ENCODE peak calls at places on chromosomes 1 and 21, in four cellular contexts. One of them, this sample, is unnamed.

GRCh38 chr1:64929221-64929620 is 37.1 kb downstream of the JAK1 start:
- DNase-seq in fibroblast of pulmonary artery: no peak
- DNase-seq in CD8-positive, alpha-beta T cell: no peak
- DNase-seq in AG04450: no peak
- DNase-seq in this sample: no peak

GRCh38 chr21:33265664-33266049 is 510 bp upstream of the IL10RB start:
- DNase-seq in fibroblast of pulmonary artery: no peak
- DNase-seq in CD8-positive, alpha-beta T cell: no peak
- DNase-seq in AG04450: no peak
- DNase-seq in this sample: no peak

GRCh38 chr1:39701092-39701460 is 9.8 kb upstream of the HPCAL4 start:
- DNase-seq in fibroblast of pulmonary artery: peak; percentile 75
- DNase-seq in CD8-positive, alpha-beta T cell: no peak
- DNase-seq in AG04450: no peak
- DNase-seq in this sample: no peak

GRCh38 chr1:227320476-227320875 is 2.2 kb upstream of the CDC42BPA start:
- DNase-seq in fibroblast of pulmonary artery: no peak
- DNase-seq in CD8-positive, alpha-beta T cell: no peak
- DNase-seq in AG04450: no peak
- DNase-seq in this sample: no peak

GRCh38 chr1:65434760-65435159 is 14.3 kb downstream of the LEPR start:
- DNase-seq in fibroblast of pulmonary artery: no peak
- DNase-seq in CD8-positive, alpha-beta T cell: no peak
- DNase-seq in AG04450: no peak
- DNase-seq in this sample: no peak

GRCh38 chr1:198253668-198254067 is 96.9 kb downstream of the NEK7 start:
- DNase-seq in fibroblast of pulmonary artery: peak; percentile 47
- DNase-seq in CD8-positive, alpha-beta T cell: no peak
- DNase-seq in AG04450: no peak
- DNase-seq in this sample: no peak

GRCh38 chr1:94623560-94624148 is 82.1 kb upstream of the F3 start:
- DNase-seq in fibroblast of pulmonary artery: peak; percentile 48
- DNase-seq in CD8-positive, alpha-beta T cell: no peak
- DNase-seq in AG04450: no peak
- DNase-seq in this sample: no peak

GRCh38 chr1:79797487-79797886 is 791.0 kb upstream of the ADGRL4 start:
- DNase-seq in fibroblast of pulmonary artery: no peak
- DNase-seq in CD8-positive, alpha-beta T cell: no peak
- DNase-seq in AG04450: no peak
- DNase-seq in this sample: no peak

GRCh38 chr1:233261206-233261605 is 34.3 kb downstream of the PCNX2 start:
- DNase-seq in fibroblast of pulmonary artery: no peak
- DNase-seq in CD8-positive, alpha-beta T cell: no peak
- DNase-seq in AG04450: no peak
- DNase-seq in this sample: no peak

GRCh38 chr1:200625381-200625824 is 4.9 kb upstream of the KIF14 start:
- DNase-seq in fibroblast of pulmonary artery: no peak
- DNase-seq in CD8-positive, alpha-beta T cell: no peak
- DNase-seq in AG04450: no peak
- DNase-seq in this sample: no peak

GRCh38 chr1:223143760-223144248 is 756 bp upstream of the TLR5 start:
- DNase-seq in fibroblast of pulmonary artery: no peak
- DNase-seq in CD8-positive, alpha-beta T cell: peak; percentile 50
- DNase-seq in AG04450: no peak
- DNase-seq in this sample: no peak

GRCh38 chr1:64186138-64186897 is 17.1 kb upstream of the UBE2U start:
- DNase-seq in fibroblast of pulmonary artery: peak; percentile 24
- DNase-seq in CD8-positive, alpha-beta T cell: no peak
- DNase-seq in AG04450: no peak
- DNase-seq in this sample: no peak

GRCh38 chr1:109532365-109533136 is 7.1 kb upstream of the GPR61 start:
- DNase-seq in fibroblast of pulmonary artery: peak; percentile 79
- DNase-seq in CD8-positive, alpha-beta T cell: peak; percentile 94
- DNase-seq in AG04450: peak; percentile 55
- DNase-seq in this sample: no peak

GRCh38 chr1:101004061-101004460 is 21.5 kb downstream of the DPH5 start:
- DNase-seq in fibroblast of pulmonary artery: peak; percentile 81
- DNase-seq in CD8-positive, alpha-beta T cell: no peak
- DNase-seq in AG04450: no peak
- DNase-seq in this sample: no peak

GRCh38 chr1:15523104-15523921 is 702 bp downstream of the CASP9 start:
- DNase-seq in fibroblast of pulmonary artery: no peak
- DNase-seq in CD8-positive, alpha-beta T cell: no peak
- DNase-seq in AG04450: no peak
- DNase-seq in this sample: no peak

GRCh38 chr1:155888481-155888880 is 22.7 kb downstream of the RIT1 start:
- DNase-seq in fibroblast of pulmonary artery: no peak
- DNase-seq in CD8-positive, alpha-beta T cell: no peak
- DNase-seq in AG04450: no peak
- DNase-seq in this sample: no peak

GRCh38 chr1:5430911-5431310 is 561.3 kb downstream of the NPHP4 start:
- DNase-seq in fibroblast of pulmonary artery: no peak
- DNase-seq in CD8-positive, alpha-beta T cell: no peak
- DNase-seq in AG04450: no peak
- DNase-seq in this sample: no peak

GRCh38 chr1:52706941-52707926 is 9.1 kb upstream of the COA7 start:
- DNase-seq in fibroblast of pulmonary artery: no peak
- DNase-seq in CD8-positive, alpha-beta T cell: no peak
- DNase-seq in AG04450: no peak
- DNase-seq in this sample: no peak

GRCh38 chr1:158687037-158687436 is 522 bp upstream of the SPTA1 start:
- DNase-seq in fibroblast of pulmonary artery: no peak
- DNase-seq in CD8-positive, alpha-beta T cell: no peak
- DNase-seq in AG04450: no peak
- DNase-seq in this sample: no peak

GRCh38 chr1:229624906-229625871 is 733 bp downstream of the TAF5L start:
- DNase-seq in fibroblast of pulmonary artery: peak; percentile 44
- DNase-seq in CD8-positive, alpha-beta T cell: peak; percentile 26
- DNase-seq in AG04450: no peak
- DNase-seq in this sample: no peak

GRCh38 chr1:1200876-1201810 is 5.2 kb downstream of the TNFRSF18 start:
- DNase-seq in fibroblast of pulmonary artery: peak; percentile 63
- DNase-seq in CD8-positive, alpha-beta T cell: peak; percentile 74
- DNase-seq in AG04450: peak; percentile 15
- DNase-seq in this sample: no peak

GRCh38 chr1:8040586-8040985 is 14.5 kb upstream of the ERRFI1 start:
- DNase-seq in fibroblast of pulmonary artery: peak; percentile 99
- DNase-seq in CD8-positive, alpha-beta T cell: no peak
- DNase-seq in AG04450: peak; percentile 95
- DNase-seq in this sample: peak; percentile 90

GRCh38 chr1:7912743-7913557 is 27.7 kb downstream of the TNFRSF9 start:
- DNase-seq in fibroblast of pulmonary artery: no peak
- DNase-seq in CD8-positive, alpha-beta T cell: no peak
- DNase-seq in AG04450: no peak
- DNase-seq in this sample: no peak

GRCh38 chr1:25503551-25504426 is 39.6 kb upstream of the LDLRAP1 start:
- DNase-seq in fibroblast of pulmonary artery: no peak
- DNase-seq in CD8-positive, alpha-beta T cell: peak; percentile 61
- DNase-seq in AG04450: no peak
- DNase-seq in this sample: no peak

GRCh38 chr1:37267111-37267835 is 207.1 kb upstream of the ZC3H12A start:
- DNase-seq in fibroblast of pulmonary artery: no peak
- DNase-seq in CD8-positive, alpha-beta T cell: no peak
- DNase-seq in AG04450: no peak
- DNase-seq in this sample: no peak

GRCh38 chr1:37482796-37483744 is 8.7 kb downstream of the ZC3H12A start:
- DNase-seq in fibroblast of pulmonary artery: no peak
- DNase-seq in CD8-positive, alpha-beta T cell: no peak
- DNase-seq in AG04450: no peak
- DNase-seq in this sample: no peak

GRCh38 chr1:38578444-38578951 is 281.1 kb downstream of the RRAGC start:
- DNase-seq in fibroblast of pulmonary artery: no peak
- DNase-seq in CD8-positive, alpha-beta T cell: no peak
- DNase-seq in AG04450: no peak
- DNase-seq in this sample: no peak

GRCh38 chr21:25643486-25643885 is 4.4 kb downstream of the JAM2 start:
- DNase-seq in fibroblast of pulmonary artery: no peak
- DNase-seq in CD8-positive, alpha-beta T cell: no peak
- DNase-seq in AG04450: no peak
- DNase-seq in this sample: no peak

GRCh38 chr1:17335821-17336718 is 28.1 kb downstream of the PADI4 start:
- DNase-seq in fibroblast of pulmonary artery: peak; percentile 61
- DNase-seq in CD8-positive, alpha-beta T cell: peak; percentile 43
- DNase-seq in AG04450: peak; percentile 6
- DNase-seq in this sample: no peak

GRCh38 chr1:180632326-180633088 is 685 bp downstream of the XPR1 start:
- DNase-seq in fibroblast of pulmonary artery: no peak
- DNase-seq in CD8-positive, alpha-beta T cell: peak; percentile 50
- DNase-seq in AG04450: no peak
- DNase-seq in this sample: no peak
- TF ChIP-seq CTCF in fibroblast of pulmonary artery: peak; percentile 7
- TF ChIP-seq CTCF in CD8-positive, alpha-beta T cell: no peak
- TF ChIP-seq CTCF in AG04450: peak; percentile 36
- TF ChIP-seq CTCF in this sample: peak; percentile 9

DNA sequence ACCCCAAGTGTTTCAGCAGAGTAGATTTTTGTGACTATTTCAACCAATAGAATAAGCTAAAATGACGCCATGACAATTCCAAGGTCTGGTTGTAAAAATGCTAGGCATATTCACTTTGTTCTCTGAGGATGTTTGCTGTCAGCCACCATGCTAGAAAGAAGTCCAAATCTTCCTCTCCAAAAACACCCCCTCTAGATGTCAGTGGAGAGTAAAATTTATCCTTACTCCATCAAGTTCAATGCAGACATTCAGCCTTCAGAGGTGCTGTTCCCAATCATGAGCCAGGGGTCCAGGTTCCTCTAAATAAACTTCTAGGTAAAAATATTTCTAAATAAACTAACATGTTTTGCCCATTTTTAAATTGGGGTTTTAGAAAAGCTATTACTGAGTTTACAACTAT is 395.4 kb upstream of the ADAMTS5 start:
- DNase-seq in fibroblast of pulmonary artery: no peak
- DNase-seq in CD8-positive, alpha-beta T cell: no peak
- DNase-seq in AG04450: no peak
- DNase-seq in this sample: no peak
- TF ChIP-seq CTCF in fibroblast of pulmonary artery: peak; percentile 24
- TF ChIP-seq CTCF in CD8-positive, alpha-beta T cell: no peak
- TF ChIP-seq CTCF in AG04450: peak; percentile 21
- TF ChIP-seq CTCF in this sample: peak; percentile 3

DNA sequence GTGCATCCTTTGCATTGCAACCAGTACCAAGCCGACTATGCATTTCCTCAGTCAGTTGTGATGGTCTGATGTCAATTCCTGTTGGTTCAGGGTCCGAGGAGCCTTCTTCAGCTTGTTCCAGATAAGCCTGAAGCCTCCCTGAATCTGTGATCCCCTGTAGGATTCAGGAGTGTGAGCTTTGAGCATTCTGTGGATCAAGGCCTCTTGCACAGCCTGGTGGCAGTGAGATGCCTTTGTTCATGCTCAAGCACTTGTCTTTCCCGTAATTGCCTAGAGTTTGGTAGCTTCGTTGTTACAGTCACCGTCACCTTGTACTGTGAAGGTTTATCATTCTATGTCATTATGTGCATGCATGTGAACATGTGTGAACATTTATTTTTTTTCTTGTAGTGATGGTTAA is 103.5 kb downstream of the PBX1 start:
- DNase-seq in fibroblast of pulmonary artery: no peak
- DNase-seq in CD8-positive, alpha-beta T cell: no peak
- DNase-seq in AG04450: no peak
- DNase-seq in this sample: no peak
- TF ChIP-seq CTCF in fibroblast of pulmonary artery: peak; percentile 8
- TF ChIP-seq CTCF in CD8-positive, alpha-beta T cell: no peak
- TF ChIP-seq CTCF in AG04450: no peak
- TF ChIP-seq CTCF in this sample: no peak

GRCh38 chr1:207404849-207405525 is 49.1 kb upstream of the CR2 start:
- DNase-seq in fibroblast of pulmonary artery: peak; percentile 86
- DNase-seq in CD8-positive, alpha-beta T cell: no peak
- DNase-seq in AG04450: peak; percentile 38
- DNase-seq in this sample: peak; percentile 28
- TF ChIP-seq CTCF in fibroblast of pulmonary artery: peak; percentile 83
- TF ChIP-seq CTCF in CD8-positive, alpha-beta T cell: peak; percentile 91
- TF ChIP-seq CTCF in AG04450: peak; percentile 80
- TF ChIP-seq CTCF in this sample: peak; percentile 70

GRCh38 chr1:9267352-9267686 is 25.4 kb upstream of the SPSB1 start:
- DNase-seq in fibroblast of pulmonary artery: no peak
- DNase-seq in CD8-positive, alpha-beta T cell: no peak
- DNase-seq in AG04450: no peak
- DNase-seq in this sample: no peak
- TF ChIP-seq CTCF in fibroblast of pulmonary artery: no peak
- TF ChIP-seq CTCF in CD8-positive, alpha-beta T cell: no peak
- TF ChIP-seq CTCF in AG04450: no peak
- TF ChIP-seq CTCF in this sample: no peak

DNA sequence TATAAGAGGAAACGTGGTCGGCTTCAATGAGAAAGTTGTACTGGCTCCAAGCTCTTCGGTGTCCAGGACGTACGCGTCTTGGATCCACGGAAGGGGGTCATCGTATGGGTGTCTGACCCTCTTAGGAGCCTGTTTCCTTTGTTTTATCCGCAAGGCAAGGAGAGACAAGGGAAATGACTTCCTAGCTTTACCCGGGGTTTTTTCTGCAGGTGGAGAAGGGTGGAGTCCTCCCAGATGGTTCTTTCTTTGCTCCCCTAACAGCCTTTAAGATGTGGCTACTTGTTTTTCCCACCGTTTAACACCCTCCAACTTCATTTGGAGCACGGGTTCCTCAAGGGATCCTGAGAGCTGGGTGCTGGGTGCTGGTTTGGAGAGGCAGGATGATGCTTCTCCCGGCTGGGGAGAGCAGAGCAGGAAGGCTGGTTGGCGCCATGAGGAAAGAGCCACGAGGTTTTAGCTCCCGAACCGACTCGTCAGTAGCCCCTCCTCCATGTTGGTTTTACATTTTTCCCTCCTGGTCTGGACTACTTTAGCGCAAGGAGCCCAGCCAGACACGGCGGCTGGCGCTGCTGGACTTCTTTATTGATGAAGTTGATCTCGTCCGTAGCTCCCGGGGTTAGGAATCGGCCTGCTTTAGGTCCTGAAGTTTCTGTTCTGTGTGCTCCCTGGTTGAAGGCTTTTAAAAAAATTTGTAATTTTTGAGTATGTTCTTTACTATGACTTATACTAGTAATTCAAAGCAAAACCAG is 1.3 kb downstream of the UCK2 start:
- DNase-seq in fibroblast of pulmonary artery: peak; percentile 85
- DNase-seq in CD8-positive, alpha-beta T cell: peak; percentile 2
- DNase-seq in AG04450: peak; percentile 76
- DNase-seq in this sample: peak; percentile 56
- TF ChIP-seq CTCF in fibroblast of pulmonary artery: no peak
- TF ChIP-seq CTCF in CD8-positive, alpha-beta T cell: no peak
- TF ChIP-seq CTCF in AG04450: no peak
- TF ChIP-seq CTCF in this sample: no peak

DNA sequence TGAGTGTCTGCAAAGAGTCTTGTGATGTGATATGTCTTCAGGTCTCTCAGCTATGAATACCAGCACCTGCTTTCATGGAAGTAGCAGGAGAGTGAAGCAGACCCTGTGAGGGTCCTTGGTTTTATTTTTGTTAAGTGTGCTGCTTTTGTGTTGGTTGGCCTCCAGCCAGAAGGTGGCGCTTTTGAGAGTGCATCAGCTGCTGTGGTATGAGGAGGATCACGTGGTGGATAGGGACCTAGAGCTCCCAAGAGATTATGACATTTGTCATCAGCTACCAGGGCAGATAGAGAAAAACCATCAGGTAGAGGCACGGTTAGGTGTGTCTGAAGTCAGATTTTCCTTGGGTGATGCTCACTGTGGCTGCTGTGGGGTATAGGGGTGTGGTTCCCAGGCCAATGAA is 1232.1 kb downstream of the MRPL39 start:
- DNase-seq in fibroblast of pulmonary artery: no peak
- DNase-seq in CD8-positive, alpha-beta T cell: no peak
- DNase-seq in AG04450: no peak
- DNase-seq in this sample: no peak
- TF ChIP-seq CTCF in fibroblast of pulmonary artery: no peak
- TF ChIP-seq CTCF in CD8-positive, alpha-beta T cell: no peak
- TF ChIP-seq CTCF in AG04450: no peak
- TF ChIP-seq CTCF in this sample: no peak

GRCh38 chr1:32291708-32292508 is at the start of gene HDAC1:
- DNase-seq in fibroblast of pulmonary artery: peak; percentile 97
- DNase-seq in CD8-positive, alpha-beta T cell: peak; percentile 96
- DNase-seq in AG04450: peak; percentile 88
- DNase-seq in this sample: peak; percentile 49
- TF ChIP-seq CTCF in fibroblast of pulmonary artery: no peak
- TF ChIP-seq CTCF in CD8-positive, alpha-beta T cell: no peak
- TF ChIP-seq CTCF in AG04450: no peak
- TF ChIP-seq CTCF in this sample: no peak